ENCODE peak calls at places on chromosomes 5 and 9, in four cellular contexts. Y, D, Q and I are unnamed samples. For H3K27me3, the result is how much of the 10 kb centered on the place peaks cover.

GRCh38 chr9:89933578-89933977 is 328.8 kb downstream of the GADD45G start:
- DNase-seq in Y (no peak), D (no peak), Q (peak), I (no peak)

GRCh38 chr5:19885040-19885824 is 102.8 kb downstream of the CDH18 start:
- DNase-seq in Y (no peak), D (no peak), Q (no peak), I (no peak)

GRCh38 chr5:156354571-156354970 is 27.6 kb downstream of the SGCD start:
- DNase-seq in Y (no peak), D (no peak), Q (no peak), I (no peak)

GRCh38 chr5:9350301-9350797 is 195.5 kb downstream of the SEMA5A start:
- DNase-seq in Y (no peak), D (no peak), Q (no peak), I (no peak)

GRCh38 chr9:97615439-97616072 is 17.6 kb downstream of the TSTD2 start:
- DNase-seq in Y (no peak), D (peak), Q (peak), I (no peak)

GRCh38 chr5:136427421-136427820 is 62.1 kb upstream of the TRPC7 start:
- DNase-seq in Y (no peak), D (no peak), Q (no peak), I (no peak)

GRCh38 chr9:12785941-12786340 is 11.1 kb downstream of the LURAP1L start:
- DNase-seq in Y (no peak), D (no peak), Q (no peak), I (no peak)

GRCh38 chr9:31359071-31359470 is 1025.4 kb upstream of the ACO1 start:
- DNase-seq in Y (no peak), D (no peak), Q (no peak), I (no peak)

GRCh38 chr9:84241817-84242356 is 98.7 kb downstream of the SLC28A3 start:
- DNase-seq in Y (no peak), D (no peak), Q (no peak), I (no peak)

GRCh38 chr9:84239341-84239740 is 101.2 kb downstream of the SLC28A3 start:
- DNase-seq in Y (no peak), D (no peak), Q (no peak), I (no peak)

GRCh38 chr9:84235516-84235915 is 105.0 kb downstream of the SLC28A3 start:
- DNase-seq in Y (no peak), D (no peak), Q (no peak), I (no peak)

DNA sequence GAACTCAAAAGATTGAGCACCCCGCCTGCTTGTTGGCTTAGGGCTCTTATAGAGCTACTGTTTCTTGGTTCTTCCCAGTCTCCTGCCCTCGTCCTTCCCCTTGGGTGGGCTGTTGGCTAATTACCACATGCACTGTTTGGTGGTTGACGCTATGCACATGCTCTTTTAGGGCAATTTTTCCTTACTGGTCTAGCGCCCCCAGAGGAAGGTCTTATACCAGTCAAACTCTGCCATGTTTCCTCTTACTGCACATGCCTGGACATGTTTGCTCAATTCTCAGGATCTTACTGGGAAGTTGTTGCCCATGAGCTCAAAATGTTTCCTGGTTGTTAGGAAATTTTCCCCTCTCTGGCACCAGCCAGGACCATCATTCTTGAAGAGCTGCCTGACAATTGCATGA is 101.9 kb downstream of the SLC28A3 start:
- DNase-seq in Y (no peak), D (no peak), Q (no peak), I (no peak)
- TF ChIP-seq CTCF in Y (no peak), D (peak), Q (no peak), I (no peak)

GRCh38 chr9:137163805-137164204 is 6.0 kb downstream of the LRRC26 start:
- DNase-seq in Y (no peak), D (no peak), Q (no peak), I (no peak)

GRCh38 chr9:137161558-137162483 is 8.0 kb downstream of the LRRC26 start:
- DNase-seq in Y (no peak), D (peak), Q (no peak), I (no peak)

GRCh38 chr9:137164370-137165249 is 5.2 kb downstream of the LRRC26 start:
- DNase-seq in Y (no peak), D (no peak), Q (no peak), I (no peak)

GRCh38 chr9:137162505-137163100 is 7.2 kb downstream of the LRRC26 start:
- DNase-seq in Y (no peak), D (peak), Q (no peak), I (no peak)

DNA sequence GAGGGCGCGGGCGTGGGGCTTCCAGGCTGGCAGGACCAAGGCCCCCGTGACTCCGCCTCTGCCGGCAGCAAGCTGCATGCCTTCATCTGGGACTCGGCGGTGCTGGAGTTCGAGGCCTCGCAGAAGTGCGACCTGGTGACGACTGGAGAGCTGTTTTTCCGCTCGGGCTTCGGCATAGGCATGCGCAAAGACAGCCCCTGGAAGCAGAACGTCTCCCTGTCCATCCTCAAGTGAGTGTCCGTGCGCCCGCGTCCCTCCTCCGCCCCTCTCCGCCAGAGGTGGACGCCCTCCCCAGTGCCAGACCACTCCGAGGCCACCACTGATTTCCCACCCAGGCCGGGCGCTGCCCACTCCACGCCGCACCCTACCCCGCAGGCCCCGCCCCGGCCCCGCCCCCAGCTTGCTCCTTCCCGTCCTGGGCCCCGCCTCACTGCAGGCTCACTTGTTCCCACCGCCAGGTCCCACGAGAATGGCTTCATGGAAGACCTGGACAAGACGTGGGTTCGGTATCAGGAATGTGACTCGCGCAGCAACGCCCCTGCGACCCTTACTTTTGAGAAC is 6.7 kb downstream of the LRRC26 start:
- DNase-seq in Y (no peak), D (peak), Q (no peak), I (no peak)
- H3K27me3 ChIP-seq in Y (half or more), D (half or more), Q (under half), I (half or more)

GRCh38 chr9:38142201-38142600 is 73.2 kb upstream of the SHB start:
- DNase-seq in Y (no peak), D (no peak), Q (no peak), I (no peak)
- H3K27ac ChIP-seq in Y (no peak), D (no peak), Q (no peak), I (no peak)

GRCh38 chr9:111712369-111712768 is 51.0 kb downstream of the GNG10 start:
- DNase-seq in Y (no peak), D (peak), Q (no peak), I (no peak)
- TF ChIP-seq CTCF in Y (no peak), D (peak), Q (no peak), I (no peak)

GRCh38 chr5:176726746-176727527 is 79.7 kb downstream of the TSPAN17 start:
- DNase-seq in Y (no peak), D (no peak), Q (no peak), I (no peak)

GRCh38 chr5:176725521-176725920 is 78.2 kb downstream of the TSPAN17 start:
- DNase-seq in Y (no peak), D (no peak), Q (no peak), I (no peak)

GRCh38 chr5:176721509-176721908 is 74.2 kb downstream of the TSPAN17 start:
- DNase-seq in Y (no peak), D (no peak), Q (no peak), I (no peak)

GRCh38 chr5:176723440-176723839 is 76.2 kb downstream of the TSPAN17 start:
- DNase-seq in Y (no peak), D (no peak), Q (no peak), I (no peak)

GRCh38 chr5:176724472-176724871 is 77.2 kb downstream of the TSPAN17 start:
- DNase-seq in Y (no peak), D (no peak), Q (no peak), I (no peak)
- H3K27me3 ChIP-seq in Y (half or more), D (under half), Q (under half), I (under half)

DNA sequence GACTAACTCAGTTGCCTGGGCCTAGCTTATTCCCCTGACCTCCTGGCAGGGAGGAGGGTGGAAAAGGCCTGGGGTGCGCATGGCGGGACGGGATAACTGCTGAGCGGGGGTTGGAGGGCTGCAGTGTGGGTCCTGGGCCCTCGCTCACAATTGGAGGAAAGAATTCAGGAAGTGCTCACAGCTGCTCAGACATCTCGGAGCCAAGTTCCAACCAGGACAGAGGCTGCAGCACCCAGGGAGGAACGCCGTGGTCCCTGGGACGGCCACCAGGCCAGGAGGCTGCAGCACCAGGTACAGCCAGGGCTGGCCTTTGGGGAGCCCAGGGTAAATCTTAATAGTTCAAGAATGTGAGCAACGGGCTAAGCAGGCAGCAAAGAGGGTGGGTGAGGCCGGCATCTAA is at the start of gene SPAAR:
- DNase-seq in Y (no peak), D (no peak), Q (no peak), I (no peak)
- H3K27ac ChIP-seq in Y (peak), D (peak), Q (peak), I (peak)